ENCODE peak calls at places on chromosome 7, in four cellular contexts. F is transverse colon, Z is breast epithelium, D is small intestine. P is an unnamed sample.

GRCh38 chr7:42573904-42574692 is 337.1 kb upstream of the GLI3 start:
- DNase-seq in F (no peak), D (no peak), Z (no peak), P (no peak)

GRCh38 chr7:25786958-25787730 is 364.9 kb upstream of the NFE2L3 start:
- DNase-seq in D (no peak), Z (no peak), F (no peak), P (no peak)

GRCh38 chr7:113698556-113699220 is 220.1 kb downstream of the PPP1R3A start:
- DNase-seq in D (peak; percentile 24), F (no peak), Z (no peak), P (no peak)

GRCh38 chr7:39811161-39811614 is 138.9 kb upstream of the CDK13 start:
- DNase-seq in Z (peak; percentile 28), F (no peak), D (peak; percentile 14), P (no peak)

GRCh38 chr7:1357601-1358271 is 101.5 kb downstream of the MICALL2 start:
- DNase-seq in D (no peak), Z (no peak), F (no peak), P (peak; percentile 54)

GRCh38 chr7:44195901-44196300 is 4.9 kb upstream of the YKT6 start:
- DNase-seq in Z (no peak), D (no peak), F (no peak), P (no peak)

GRCh38 chr7:22156205-22156604 is 200.7 kb downstream of the RAPGEF5 start:
- DNase-seq in D (no peak), Z (no peak), F (no peak), P (no peak)

GRCh38 chr7:156986378-156986777 is 24.1 kb downstream of the MNX1 start:
- DNase-seq in D (peak; percentile 43), F (no peak), Z (no peak), P (no peak)

GRCh38 chr7:143104759-143105158 is 27.1 kb upstream of the PIP start:
- DNase-seq in D (no peak), Z (no peak), F (no peak), P (no peak)

GRCh38 chr7:44473295-44473694 is 17.2 kb downstream of the NUDCD3 start:
- DNase-seq in F (no peak), D (peak; percentile 25), Z (no peak), P (no peak)

GRCh38 chr7:129359176-129359575 is 75.1 kb upstream of the STRIP2 start:
- DNase-seq in D (no peak), Z (no peak), F (no peak), P (no peak)

GRCh38 chr7:116782177-116782711 is 80.1 kb upstream of the CAPZA2 start:
- DNase-seq in F (no peak), D (no peak), Z (no peak), P (no peak)

GRCh38 chr7:135901585-135902540 is 75.3 kb downstream of the MTPN start:
- DNase-seq in F (no peak), Z (no peak), D (no peak), P (no peak)

GRCh38 chr7:835491-836401 is 3.5 kb downstream of the SUN1 start:
- DNase-seq in D (peak; percentile 21), F (peak; percentile 32), Z (no peak), P (peak; percentile 76)

GRCh38 chr7:147903871-147904576 is 686.5 kb upstream of the C7orf33 start:
- DNase-seq in Z (no peak), F (no peak), D (no peak), P (no peak)

GRCh38 chr7:15855726-15856125 is 169.2 kb upstream of the MEOX2 start:
- DNase-seq in Z (no peak), F (no peak), D (peak; percentile 56), P (no peak)

GRCh38 chr7:29921404-29922010 is 68.1 kb downstream of the SCRN1 start:
- DNase-seq in Z (no peak), F (peak; percentile 35), D (peak; percentile 63), P (no peak)

GRCh38 chr7:100691676-100692577 is 2.1 kb downstream of the GIGYF1 start:
- DNase-seq in F (peak; percentile 82), Z (peak; percentile 68), D (peak; percentile 74), P (peak; percentile 94)

GRCh38 chr7:137642467-137642866 is 204.3 kb downstream of the DGKI start:
- DNase-seq in Z (no peak), D (no peak), F (no peak), P (no peak)

GRCh38 chr7:151810434-151811232 is 66.3 kb downstream of the PRKAG2 start:
- DNase-seq in D (peak; percentile 68), Z (no peak), F (no peak), P (peak; percentile 38)

GRCh38 chr7:42338231-42339222 is 101.5 kb upstream of the GLI3 start:
- DNase-seq in F (no peak), D (no peak), Z (no peak), P (no peak)

GRCh38 chr7:111076205-111076604 is 14.7 kb upstream of the LRRN3 start:
- DNase-seq in F (no peak), D (no peak), Z (no peak), P (no peak)

GRCh38 chr7:116653204-116653603 is 18.8 kb upstream of the MET start:
- DNase-seq in F (no peak), Z (peak; percentile 67), D (no peak), P (no peak)

GRCh38 chr7:141012044-141012685 is 2.6 kb downstream of the MRPS33 start:
- DNase-seq in D (peak; percentile 91), F (peak; percentile 79), Z (peak; percentile 43), P (peak; percentile 78)

GRCh38 chr7:17408245-17408903 is 109.9 kb downstream of the AHR start:
- DNase-seq in F (peak; percentile 37), Z (peak; percentile 53), D (peak; percentile 92), P (no peak)

GRCh38 chr7:138008588-138009349 is 6.9 kb upstream of the CREB3L2 start:
- DNase-seq in Z (no peak), F (peak; percentile 24), D (peak; percentile 71), P (no peak)

GRCh38 chr7:158193446-158193845 is 394.2 kb downstream of the PTPRN2 start:
- DNase-seq in D (no peak), F (no peak), Z (no peak), P (peak; percentile 56)

GRCh38 chr7:110224643-110225042 is 866.3 kb upstream of the LRRN3 start:
- DNase-seq in D (no peak), F (no peak), Z (no peak), P (no peak)

GRCh38 chr7:116698930-116699722 is 27.1 kb downstream of the MET start:
- DNase-seq in Z (no peak), D (no peak), F (no peak), P (no peak)

GRCh38 chr7:23895666-23896096 is 185.7 kb downstream of the STK31 start:
- DNase-seq in Z (no peak), F (no peak), D (no peak), P (no peak)

GRCh38 chr7:129680400-129680799 is 68.9 kb downstream of the NRF1 start:
- DNase-seq in Z (no peak), D (no peak), F (no peak), P (no peak)

GRCh38 chr7:151866028-151866427 is 10.9 kb downstream of the PRKAG2 start:
- DNase-seq in F (no peak), D (no peak), Z (no peak), P (peak; percentile 33)

GRCh38 chr7:29623976-29624375 is 60.3 kb downstream of the PRR15 start:
- DNase-seq in F (no peak), D (no peak), Z (no peak), P (no peak)

GRCh38 chr7:100604078-100604975 is 2.2 kb downstream of the PCOLCE start:
- DNase-seq in F (peak; percentile 82), Z (peak; percentile 51), D (peak; percentile 58), P (peak; percentile 95)

DNA sequence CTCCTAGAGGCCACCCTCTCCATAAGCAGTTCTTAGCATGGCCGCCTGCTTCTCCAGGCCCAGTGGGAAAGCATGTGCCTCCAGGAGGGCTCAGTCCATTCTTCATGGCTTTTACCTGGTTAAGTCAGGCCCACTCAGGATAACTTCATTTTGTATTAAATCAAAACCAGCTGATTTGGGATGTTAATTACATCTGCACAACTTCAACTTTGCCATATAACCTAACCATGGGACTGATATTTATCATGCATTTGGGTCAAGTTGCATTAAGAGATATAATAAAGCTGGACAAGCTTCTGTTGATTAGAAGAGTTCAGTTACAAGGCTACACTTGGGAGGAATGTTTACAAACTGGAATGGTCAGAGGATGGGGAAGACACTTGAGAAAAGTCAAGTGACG is 65.5 kb downstream of the EGFR start:
- DNase-seq in F (no peak), Z (no peak), D (no peak), P (no peak)
- H3K4me1 ChIP-seq in F (peaks cover 66% of the 10 kb centered on the region), Z (no peaks in the 10 kb centered on the region), D (peaks cover 10% of the 10 kb centered on the region), P (peaks cover 22% of the 10 kb centered on the region)

DNA sequence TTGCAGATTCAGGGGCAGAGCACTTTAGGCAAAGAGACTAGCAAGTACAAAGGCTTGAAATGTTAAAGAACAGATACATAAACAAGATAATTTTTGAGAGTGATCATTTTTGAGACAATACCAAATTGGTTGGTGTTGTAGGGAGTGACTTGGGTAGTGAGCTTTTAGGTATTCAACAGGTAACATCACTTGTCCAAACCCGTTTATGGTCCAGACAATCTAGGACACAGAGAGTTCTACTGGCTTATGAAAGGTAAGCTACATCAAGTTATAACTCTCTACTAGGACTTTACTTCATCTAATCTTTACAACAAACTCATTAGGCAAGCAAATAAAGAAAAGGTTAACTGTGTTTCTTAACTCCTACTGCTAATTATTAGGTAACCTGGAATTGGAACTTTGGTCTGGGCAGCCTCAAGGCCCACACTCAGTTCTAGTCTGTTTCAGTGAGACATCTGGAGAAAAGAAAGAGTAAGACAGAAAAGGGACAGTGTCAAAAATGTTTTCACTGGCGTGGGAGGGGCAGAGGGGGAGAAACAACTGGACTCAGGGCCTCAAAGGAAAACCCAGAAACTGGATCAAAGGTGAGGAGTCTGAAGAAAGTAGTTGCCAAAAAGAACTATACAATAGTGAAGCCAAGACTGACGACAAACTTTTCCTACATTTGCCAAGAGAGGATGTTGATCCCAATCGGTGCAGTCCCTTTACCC is 39.2 kb downstream of the GNAT3 start:
- DNase-seq in F (no peak), D (peak; percentile 88), Z (no peak), P (no peak)
- H3K4me1 ChIP-seq in F (peaks cover 2% of the 10 kb centered on the region), D (peaks cover 8% of the 10 kb centered on the region), Z (no peaks in the 10 kb centered on the region), P (no peaks in the 10 kb centered on the region)

GRCh38 chr7:47379629-47380324 is 202.1 kb downstream of the TNS3 start:
- DNase-seq in F (peak; percentile 87), D (peak; percentile 94), Z (peak; percentile 36), P (peak; percentile 41)
- H3K4me1 ChIP-seq in F (peaks cover 51% of the 10 kb centered on the region), D (no peaks in the 10 kb centered on the region), Z (no peaks in the 10 kb centered on the region), P (no peaks in the 10 kb centered on the region)

GRCh38 chr7:33922820-33923219 is 17.5 kb downstream of the BMPER start:
- DNase-seq in D (no peak), Z (no peak), F (no peak), P (no peak)
- H3K4me1 ChIP-seq in D (no peaks in the 10 kb centered on the region), Z (no peaks in the 10 kb centered on the region), F (no peaks in the 10 kb centered on the region), P (no peaks in the 10 kb centered on the region)

GRCh38 chr7:33043875-33044718 is 18.5 kb downstream of the NT5C3A start:
- DNase-seq in D (peak; percentile 94), F (no peak), Z (no peak), P (no peak)
- H3K4me1 ChIP-seq in D (peaks cover 5% of the 10 kb centered on the region), F (peaks cover 87% of the 10 kb centered on the region), Z (no peaks in the 10 kb centered on the region), P (peaks cover 99% of the 10 kb centered on the region)